ENCODE peak calls at places on chromosomes 3 and 15, in ten cellular contexts. Y, K, O, G, A, P, V, C, D and M are unnamed samples.

GRCh38 chr15:85543741-85544155 is 163.3 kb downstream of the AKAP13 start:
- DNase-seq in K (no peak), A (peak), P (no peak), O (peak), Y (peak), G (peak), D (peak), C (no peak), V (no peak), M (peak)

GRCh38 chr15:99433757-99434211 is 132.0 kb upstream of the MEF2A start:
- DNase-seq in Y (no peak), V (no peak), P (no peak), D (no peak), K (no peak), O (no peak), C (no peak), A (no peak), G (peak), M (peak)

GRCh38 chr3:161586836-161587235 is 90.2 kb downstream of the OTOL1 start:
- DNase-seq in K (no peak), O (no peak), D (no peak), G (no peak), A (no peak), P (no peak), Y (no peak), V (no peak), C (no peak), M (no peak)

GRCh38 chr3:137110392-137110996 is 152.7 kb downstream of the IL20RB start:
- DNase-seq in D (no peak), G (no peak), C (no peak), V (no peak), O (no peak), Y (no peak), K (peak), P (no peak), A (no peak), M (no peak)

GRCh38 chr3:170642882-170643601 is 57.2 kb upstream of the SLC7A14 start:
- DNase-seq in G (no peak), V (no peak), C (no peak), P (no peak), K (no peak), A (no peak), Y (no peak), O (no peak), D (peak), M (peak)

GRCh38 chr15:86595741-86596140 is 516.1 kb downstream of the AGBL1 start:
- DNase-seq in O (no peak), G (no peak), P (no peak), K (no peak), V (no peak), D (no peak), C (no peak), A (no peak), Y (no peak), M (no peak)

GRCh38 chr15:67164811-67165652 is 89.4 kb downstream of the AAGAB start:
- DNase-seq in O (no peak), Y (no peak), G (peak), P (no peak), V (no peak), A (no peak), D (peak), C (no peak), K (no peak), M (no peak)

GRCh38 chr3:123357275-123357674 is 91.6 kb downstream of the ADCY5 start:
- DNase-seq in V (no peak), A (no peak), K (no peak), C (no peak), D (no peak), G (no peak), O (no peak), P (no peak), Y (no peak), M (no peak)

GRCh38 chr3:157888040-157888439 is 218.2 kb downstream of the SHOX2 start:
- DNase-seq in V (no peak), A (no peak), D (no peak), Y (no peak), K (no peak), G (no peak), P (no peak), O (no peak), C (no peak), M (no peak)

GRCh38 chr3:129992781-129993180 is 18.3 kb downstream of the TRH start:
- DNase-seq in D (no peak), G (no peak), Y (no peak), O (no peak), P (no peak), C (no peak), V (no peak), K (no peak), A (no peak), M (no peak)

GRCh38 chr15:27990411-27991338 is 108.4 kb downstream of the OCA2 start:
- DNase-seq in D (no peak), A (no peak), K (no peak), V (no peak), P (no peak), O (peak), G (no peak), C (no peak), Y (no peak), M (no peak)

GRCh38 chr3:64484289-64484992 is 203.4 kb downstream of the ADAMTS9 start:
- DNase-seq in C (peak), V (peak), P (peak), A (peak), O (peak), K (peak), Y (peak), D (peak), G (peak), M (peak)

GRCh38 chr3:179425075-179425474 is 26.2 kb downstream of the GNB4 start:
- DNase-seq in G (no peak), A (no peak), D (no peak), K (no peak), O (no peak), V (no peak), C (no peak), Y (no peak), P (no peak), M (no peak)

GRCh38 chr3:105807146-105807545 is 61.7 kb downstream of the CBLB start:
- DNase-seq in A (no peak), K (no peak), Y (no peak), O (no peak), V (no peak), G (no peak), D (no peak), C (no peak), P (no peak), M (no peak)

GRCh38 chr15:44207643-44208042 is 12.6 kb upstream of the FRMD5 start:
- DNase-seq in D (no peak), G (no peak), O (no peak), V (no peak), K (no peak), Y (no peak), P (no peak), C (no peak), A (no peak), M (no peak)

GRCh38 chr3:137854498-137855285 is 90.6 kb downstream of the SOX14 start:
- DNase-seq in G (no peak), V (no peak), A (no peak), C (no peak), O (no peak), P (no peak), Y (no peak), D (no peak), K (no peak), M (no peak)

GRCh38 chr15:48421362-48421761 is 90.1 kb downstream of the DUT start:
- DNase-seq in Y (no peak), D (no peak), C (no peak), A (no peak), K (no peak), V (no peak), G (no peak), O (no peak), P (no peak), M (no peak)

GRCh38 chr15:51536965-51537574 is 85.5 kb downstream of the DMXL2 start:
- DNase-seq in O (no peak), Y (no peak), C (no peak), P (no peak), V (no peak), G (no peak), D (no peak), K (peak), A (no peak), M (no peak)

GRCh38 chr3:197508511-197508910 is 47.3 kb downstream of the BDH1 start:
- DNase-seq in K (no peak), P (no peak), A (no peak), V (no peak), D (no peak), C (no peak), G (no peak), O (no peak), Y (no peak), M (no peak)

GRCh38 chr3:183698760-183699159 is 1.2 kb downstream of the YEATS2 start:
- DNase-seq in Y (no peak), G (no peak), A (no peak), K (peak), O (peak), D (no peak), C (no peak), V (no peak), P (no peak), M (no peak)

GRCh38 chr3:105611304-105612192 is 244.8 kb downstream of the ALCAM start:
- DNase-seq in O (peak), K (no peak), P (no peak), A (no peak), Y (no peak), D (no peak), G (no peak), V (no peak), C (no peak), M (no peak)

GRCh38 chr3:128488995-128489859 is 3.8 kb downstream of the GATA2 start:
- DNase-seq in V (no peak), D (peak), A (no peak), Y (no peak), O (peak), G (peak), C (peak), P (no peak), K (no peak), M (peak)

GRCh38 chr15:73994912-73995622 is 551 bp downstream of the PML start:
- DNase-seq in A (no peak), P (no peak), K (peak), O (peak), C (peak), D (peak), G (no peak), V (no peak), Y (peak), M (peak)

GRCh38 chr3:117278424-117279190 is 569.0 kb downstream of the TUSC7 start:
- DNase-seq in D (no peak), C (no peak), G (no peak), Y (no peak), A (no peak), O (no peak), K (no peak), P (no peak), V (peak), M (no peak)

GRCh38 chr3:169179193-169180122 is 484.1 kb downstream of the MECOM start:
- DNase-seq in C (no peak), D (no peak), P (no peak), G (no peak), O (no peak), A (no peak), Y (no peak), K (no peak), V (no peak), M (no peak)

GRCh38 chr3:189121088-189121487 is 50.7 kb upstream of the TPRG1 start:
- DNase-seq in V (no peak), O (no peak), P (no peak), K (no peak), C (no peak), A (no peak), G (no peak), Y (peak), D (no peak), M (no peak)

GRCh38 chr3:53880396-53881345 is 1.3 kb downstream of the ACTR8 start:
- DNase-seq in D (no peak), G (no peak), A (no peak), P (no peak), Y (no peak), K (no peak), V (no peak), C (peak), O (no peak), M (no peak)

GRCh38 chr15:57251308-57251707 is 125.0 kb upstream of the CGNL1 start:
- DNase-seq in O (no peak), C (no peak), K (no peak), V (no peak), D (no peak), Y (no peak), A (no peak), P (no peak), G (no peak), M (no peak)

GRCh38 chr3:55042591-55042990 is 114.7 kb upstream of the LRTM1 start:
- DNase-seq in K (no peak), A (no peak), G (no peak), O (no peak), C (no peak), Y (no peak), P (no peak), D (no peak), V (no peak), M (no peak)

GRCh38 chr3:172701758-172702157 is 9.1 kb downstream of the NCEH1 start:
- DNase-seq in Y (no peak), A (no peak), V (no peak), K (no peak), C (no peak), G (no peak), P (no peak), D (no peak), O (no peak), M (no peak)

GRCh38 chr3:56042326-56042951 is 425.8 kb downstream of the ERC2 start:
- DNase-seq in K (peak), A (no peak), G (no peak), P (no peak), Y (no peak), D (no peak), O (no peak), C (no peak), V (no peak), M (no peak)

GRCh38 chr3:132253262-132253878 is 63.8 kb upstream of the ACP3 start:
- DNase-seq in O (peak), V (peak), D (no peak), P (no peak), Y (no peak), A (no peak), K (peak), G (no peak), C (no peak), M (no peak)

GRCh38 chr15:98968576-98968975 is 39.0 kb downstream of the PGPEP1L start:
- DNase-seq in A (no peak), G (no peak), K (no peak), P (no peak), O (no peak), Y (no peak), C (no peak), D (no peak), V (no peak), M (no peak)

GRCh38 chr3:31839144-31839917 is 141.7 kb downstream of the OSBPL10 start:
- DNase-seq in O (no peak), G (no peak), P (no peak), K (no peak), C (no peak), D (no peak), Y (no peak), V (no peak), A (no peak), M (no peak)

GRCh38 chr15:29140475-29141172 is 129.0 kb downstream of the NSMCE3 start:
- DNase-seq in O (no peak), P (no peak), G (no peak), D (no peak), K (no peak), C (no peak), V (no peak), A (no peak), Y (no peak), M (peak)